ENCODE peak calls at places on chromosomes 6 and 20, in ten cellular contexts. Y, F, L, O, C, T, J, B, D and R are unnamed samples.

GRCh38 chr20:40304119-40304518 is 384.9 kb downstream of the MAFB start:
- DNase-seq in T (no peak), C (no peak), L (no peak), F (no peak), B (no peak), O (no peak), J (no peak), D (no peak), Y (no peak), R (no peak)

GRCh38 chr20:35003211-35004031 is 47.8 kb downstream of the MYH7B start:
- DNase-seq in C (no peak), Y (no peak), L (no peak), O (no peak), F (no peak), B (peak), D (no peak), T (peak), J (no peak), R (peak)

GRCh38 chr20:64112691-64113443 is 5.5 kb upstream of the NPBWR2 start:
- DNase-seq in L (no peak), J (no peak), Y (peak), F (no peak), D (no peak), C (no peak), T (no peak), B (peak), O (peak), R (peak)

GRCh38 chr6:33977606-33978438 is 168.1 kb downstream of the GRM4 start:
- DNase-seq in Y (peak), J (no peak), O (no peak), D (no peak), T (no peak), L (no peak), C (no peak), B (peak), F (no peak), R (peak)

GRCh38 chr6:169986848-169987498 is 235.6 kb downstream of the ERMARD start:
- DNase-seq in O (no peak), Y (no peak), J (no peak), B (no peak), F (no peak), L (no peak), D (no peak), T (no peak), C (no peak), R (peak)

GRCh38 chr6:82741325-82741995 is 324.2 kb downstream of the UBE3D start:
- DNase-seq in T (no peak), B (no peak), J (no peak), O (no peak), D (no peak), F (no peak), L (no peak), Y (no peak), C (no peak), R (no peak)

GRCh38 chr20:44979090-44979621 is 12.8 kb downstream of the STK4 start:
- DNase-seq in Y (no peak), F (no peak), D (peak), C (peak), L (no peak), B (no peak), T (no peak), J (no peak), O (peak), R (no peak)

GRCh38 chr6:151847064-151847463 is 39.6 kb downstream of the ESR1 start:
- DNase-seq in F (peak), L (peak), T (no peak), B (no peak), Y (no peak), J (no peak), O (no peak), C (peak), D (no peak), R (no peak)

GRCh38 chr20:58511861-58512260 is 3.3 kb downstream of the APCDD1L start:
- DNase-seq in J (no peak), B (no peak), D (no peak), T (no peak), L (no peak), O (no peak), C (no peak), F (no peak), Y (peak), R (no peak)

GRCh38 chr20:59412896-59413295 is 112.5 kb downstream of the EDN3 start:
- DNase-seq in D (no peak), L (no peak), J (no peak), C (no peak), Y (peak), F (no peak), O (no peak), B (no peak), T (no peak), R (no peak)

GRCh38 chr6:127843582-127843981 is 57.3 kb downstream of the THEMIS start:
- DNase-seq in D (no peak), B (no peak), Y (no peak), O (no peak), J (no peak), F (no peak), L (no peak), C (no peak), T (no peak), R (no peak)

GRCh38 chr6:137701942-137702341 is 165.1 kb upstream of the TNFAIP3 start:
- DNase-seq in Y (no peak), L (no peak), J (no peak), O (no peak), C (no peak), D (no peak), T (no peak), B (no peak), F (no peak), R (no peak)

GRCh38 chr20:20677186-20677585 is 35.3 kb downstream of the RALGAPA2 start:
- DNase-seq in C (no peak), O (no peak), L (no peak), J (no peak), Y (no peak), F (no peak), B (no peak), T (no peak), D (no peak), R (no peak)

GRCh38 chr6:168201383-168201782 is 118.2 kb downstream of the DACT2 start:
- DNase-seq in D (no peak), T (no peak), F (no peak), C (no peak), Y (no peak), L (no peak), O (peak), B (peak), J (no peak), R (peak)

GRCh38 chr6:137659871-137660270 is 165.7 kb upstream of the OLIG3 start:
- DNase-seq in Y (no peak), L (no peak), J (no peak), T (no peak), D (no peak), O (no peak), C (no peak), F (no peak), B (no peak), R (no peak)

GRCh38 chr6:39301606-39302005 is 12.6 kb downstream of the KCNK17 start:
- DNase-seq in J (no peak), C (no peak), Y (no peak), F (no peak), B (peak), D (no peak), T (no peak), O (no peak), L (peak), R (no peak)
- TF ChIP-seq CTCF in J (peak), C (peak), Y (no peak), F (no peak), B (no peak), D (no peak), T (peak), O (no peak), L (peak), R (peak)

DNA sequence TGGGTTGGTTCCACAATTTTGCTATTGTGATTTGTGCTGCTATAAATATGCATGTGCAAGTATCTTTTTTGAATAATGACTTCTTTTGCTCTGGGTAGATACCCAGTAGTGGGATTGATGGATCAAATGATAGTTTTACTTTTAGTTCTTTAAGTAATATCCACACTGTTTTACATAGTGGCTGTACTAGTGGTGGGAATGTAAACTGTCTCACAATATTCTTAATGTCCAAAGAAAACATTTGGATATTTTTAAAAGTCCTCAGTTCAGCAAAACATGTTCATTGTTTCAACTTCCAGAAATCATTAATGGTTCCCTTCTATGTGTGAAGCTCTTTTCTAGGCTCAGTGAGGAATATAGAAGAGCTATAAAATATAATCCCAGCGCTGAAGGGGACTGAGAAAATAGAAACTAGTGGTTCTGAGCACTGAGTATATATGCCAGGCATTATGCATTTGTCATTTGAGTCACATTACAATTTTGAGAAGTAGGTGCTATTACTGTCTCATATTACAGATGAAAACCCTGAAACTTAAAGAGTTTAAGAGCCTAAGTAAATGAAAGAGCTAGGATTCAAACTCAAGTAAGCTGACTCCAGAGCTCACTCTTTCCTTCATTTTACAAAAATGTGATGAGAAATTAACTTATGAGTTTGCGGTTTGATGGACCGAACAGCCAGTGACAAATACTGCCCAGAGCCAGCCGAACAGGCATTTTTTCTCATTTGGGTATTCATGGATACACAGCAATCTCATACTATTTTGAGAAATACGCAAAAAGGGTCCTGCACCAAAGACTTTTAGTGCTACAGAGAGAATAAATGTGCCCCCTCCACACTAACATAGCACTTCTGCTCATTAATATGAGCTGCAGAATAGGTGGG is 250.1 kb downstream of the TBX18 start:
- DNase-seq in O (no peak), B (no peak), D (no peak), T (no peak), L (no peak), J (no peak), F (no peak), Y (no peak), C (no peak), R (no peak)
- TF ChIP-seq CTCF in O (no peak), B (no peak), D (no peak), T (no peak), L (no peak), J (no peak), F (no peak), Y (no peak), C (no peak), R (peak)

GRCh38 chr20:32946629-32947028 is 57.6 kb downstream of the SUN5 start:
- DNase-seq in F (no peak), T (no peak), B (no peak), J (no peak), L (no peak), Y (no peak), O (no peak), C (no peak), D (no peak), R (no peak)

GRCh38 chr20:32941155-32941885 is 62.9 kb downstream of the SUN5 start:
- DNase-seq in L (no peak), C (no peak), J (no peak), F (no peak), D (no peak), O (no peak), T (no peak), B (no peak), Y (no peak), R (no peak)

GRCh38 chr20:32943490-32944052 is 60.7 kb downstream of the SUN5 start:
- DNase-seq in L (no peak), T (no peak), J (no peak), C (no peak), O (no peak), B (no peak), Y (no peak), D (no peak), F (no peak), R (no peak)

GRCh38 chr20:32945710-32946221 is 58.5 kb downstream of the SUN5 start:
- DNase-seq in T (no peak), C (peak), B (no peak), D (no peak), J (no peak), L (no peak), O (no peak), Y (no peak), F (no peak), R (no peak)
- TF ChIP-seq CTCF in T (peak), C (peak), B (peak), D (no peak), J (peak), L (peak), O (peak), Y (no peak), F (peak), R (peak)

DNA sequence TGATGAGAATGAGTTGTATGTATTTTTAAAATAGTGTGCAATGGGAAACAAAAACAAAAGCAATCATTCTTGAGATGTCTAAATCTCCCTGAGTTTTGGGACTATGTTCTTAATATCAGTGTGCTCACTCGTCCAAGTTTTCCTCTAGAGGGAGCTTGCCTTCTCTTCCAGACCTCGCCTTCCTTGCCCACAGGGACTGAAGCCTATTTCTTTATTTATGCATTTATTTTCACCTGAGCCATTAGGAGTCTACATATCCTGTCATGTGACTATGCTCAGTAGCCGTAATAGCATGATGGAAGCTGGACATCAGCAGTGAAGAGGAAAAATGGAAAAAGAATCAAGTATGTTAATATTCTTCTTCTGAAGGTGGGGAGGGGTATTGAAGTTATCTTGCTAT is 131.2 kb downstream of the SH3BGRL2 start:
- DNase-seq in O (no peak), J (no peak), B (no peak), T (no peak), Y (no peak), D (no peak), C (no peak), L (no peak), F (no peak), R (no peak)
- TF ChIP-seq CTCF in O (no peak), J (no peak), B (no peak), T (no peak), Y (no peak), D (no peak), C (peak), L (peak), F (no peak), R (peak)

DNA sequence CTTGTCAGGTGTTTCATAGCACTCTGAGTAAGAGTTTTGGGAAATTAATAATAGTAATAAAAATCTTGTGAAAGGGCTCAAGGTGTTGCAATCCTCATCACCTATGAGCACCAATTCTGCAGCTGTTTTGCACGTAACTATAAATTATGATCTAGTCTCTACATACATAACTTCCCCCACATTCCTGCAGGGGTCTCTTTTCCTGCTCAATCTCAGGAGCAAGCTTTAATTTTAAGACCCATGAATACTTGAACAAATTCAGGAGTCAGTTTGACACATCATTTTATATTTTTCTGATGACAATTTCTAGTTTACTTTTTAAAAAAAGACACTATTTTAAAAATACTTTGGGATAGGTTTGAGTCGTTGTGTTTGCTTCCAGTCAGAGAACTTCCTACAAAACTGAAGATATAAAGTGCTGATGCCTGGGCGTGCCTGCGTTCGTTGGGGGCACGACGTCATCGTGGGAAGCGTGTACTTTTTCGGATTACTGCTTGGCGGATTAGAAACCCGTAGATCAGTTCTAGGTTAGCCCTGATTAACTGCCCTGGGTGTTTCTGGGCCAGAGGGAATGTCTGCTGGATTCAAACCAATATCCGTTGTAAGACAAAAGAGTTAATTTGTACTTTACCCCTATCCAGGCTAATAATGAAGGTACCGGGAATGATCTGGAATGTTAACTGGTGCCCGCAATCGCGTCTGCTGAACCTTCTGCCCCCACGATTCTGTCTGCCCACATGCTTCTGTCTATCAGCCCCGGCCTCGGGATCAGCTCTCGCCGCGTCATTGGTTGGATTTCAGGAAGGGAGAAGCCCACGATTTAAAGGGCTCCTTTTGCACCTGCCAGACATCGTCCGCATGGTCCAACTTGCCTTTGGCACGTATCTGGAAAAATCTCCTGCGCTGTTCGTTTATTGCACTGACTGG is 940 bp upstream of the E2F3 start:
- DNase-seq in J (peak), B (peak), T (peak), O (peak), C (no peak), D (peak), F (peak), L (peak), Y (no peak), R (no peak)
- TF ChIP-seq CTCF in J (peak), B (peak), T (peak), O (peak), C (peak), D (peak), F (peak), L (peak), Y (no peak), R (peak)

GRCh38 chr20:54058420-54059139 is 11.8 kb downstream of the BCAS1 start:
- DNase-seq in F (no peak), T (no peak), D (peak), O (no peak), B (no peak), Y (no peak), L (no peak), J (no peak), C (no peak), R (no peak)

GRCh38 chr20:54063580-54063979 is 6.8 kb downstream of the BCAS1 start:
- DNase-seq in B (no peak), C (no peak), L (no peak), O (no peak), Y (no peak), D (no peak), T (no peak), F (no peak), J (no peak), R (no peak)

GRCh38 chr20:54062812-54063280 is 7.5 kb downstream of the BCAS1 start:
- DNase-seq in F (no peak), L (no peak), D (peak), C (peak), Y (no peak), J (no peak), T (no peak), B (no peak), O (no peak), R (no peak)

GRCh38 chr20:54059691-54060364 is 10.6 kb downstream of the BCAS1 start:
- DNase-seq in Y (no peak), B (no peak), O (no peak), C (no peak), D (no peak), J (no peak), L (no peak), F (no peak), T (no peak), R (no peak)

DNA sequence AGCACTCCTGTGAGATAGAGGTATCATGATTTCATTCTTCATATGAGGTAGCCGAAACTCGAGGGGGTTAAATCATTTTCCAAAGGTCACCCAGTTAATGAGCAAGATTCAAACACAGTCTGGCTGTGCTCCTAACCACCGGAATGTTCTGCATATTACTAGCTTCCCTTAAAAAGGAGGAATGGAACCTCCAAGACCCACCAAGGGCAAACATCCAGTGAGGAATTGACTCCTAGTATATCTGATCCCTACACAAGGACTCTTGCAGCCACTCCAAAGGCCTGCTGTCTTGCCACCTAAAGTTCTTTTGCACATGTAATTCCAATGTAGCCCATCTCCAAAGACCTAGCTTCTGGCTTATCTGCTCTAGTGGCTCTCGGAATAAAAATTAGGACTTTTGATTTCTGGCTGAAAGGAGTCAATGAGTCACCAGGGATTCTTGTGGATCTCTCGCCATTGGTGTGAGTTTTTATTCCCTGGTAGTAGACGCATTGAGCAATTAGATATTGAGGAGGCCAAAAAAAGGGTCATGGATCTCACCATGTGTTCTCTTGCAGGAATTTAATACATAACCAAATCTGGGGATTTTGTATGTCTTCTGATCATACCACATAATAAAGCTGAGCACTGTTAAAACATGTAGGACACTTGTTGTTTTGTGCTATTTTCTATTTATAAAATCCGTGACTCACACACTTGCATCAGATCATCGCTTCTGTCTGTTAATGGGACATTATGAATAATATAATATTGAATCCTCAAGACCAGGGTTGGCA is 9.1 kb downstream of the BCAS1 start:
- DNase-seq in B (no peak), T (no peak), F (no peak), C (peak), D (no peak), L (no peak), Y (no peak), J (no peak), O (no peak), R (no peak)
- TF ChIP-seq CTCF in B (no peak), T (no peak), F (no peak), C (no peak), D (no peak), L (no peak), Y (no peak), J (no peak), O (no peak), R (no peak)

GRCh38 chr6:110618591-110619267 is 142.3 kb upstream of the SLC22A16 start:
- DNase-seq in D (no peak), J (no peak), C (peak), L (no peak), F (peak), Y (no peak), T (no peak), O (no peak), B (no peak), R (no peak)
- TF ChIP-seq CTCF in D (no peak), J (peak), C (peak), L (peak), F (peak), Y (no peak), T (peak), O (peak), B (peak), R (peak)